ENCODE peak calls at places on chromosome 22, in ten cellular contexts. M is right lobe of liver, Q is heart right ventricle, T is type B pancreatic cell, V is fibroblast of pulmonary artery, X is Panc1, U is A549, W is heart left ventricle, G is endothelial cell of umbilical vein, L is astrocyte of the spinal cord. E is an unnamed sample.
A peak's percentile ranks its signal among the peaks of the same experiment; 100 is the strongest.

GRCh38 chr22:25564320-25564978 is at the start of gene GRK3:
- DNase-seq in V (peak; percentile 40), T (peak; percentile 76), M (peak; percentile 71), X (no peak), G (peak; percentile 37), U (peak; percentile 21), W (peak; percentile 81), Q (peak; percentile 74), L (peak; percentile 14), E (peak; percentile 86)

GRCh38 chr22:35399114-35399677 is 744 bp upstream of the MCM5 start:
- DNase-seq in X (no peak), Q (no peak), U (no peak), M (no peak), T (no peak), W (no peak), G (no peak), L (peak; percentile 1), V (no peak), E (no peak)

GRCh38 chr22:41203118-41203517 is 2.0 kb upstream of the L3MBTL2 start:
- DNase-seq in G (no peak), M (no peak), Q (no peak), X (no peak), U (no peak), W (no peak), L (no peak), V (no peak), T (no peak), E (no peak)

GRCh38 chr22:33648478-33648877 is 271.8 kb downstream of the LARGE1 start:
- DNase-seq in V (no peak), Q (peak; percentile 11), L (no peak), T (no peak), M (no peak), G (no peak), W (no peak), X (no peak), U (no peak), E (no peak)

GRCh38 chr22:40008726-40009125 is 14.0 kb downstream of the FAM83F start:
- DNase-seq in G (no peak), U (no peak), T (no peak), L (peak; percentile 27), X (no peak), V (no peak), Q (no peak), W (no peak), M (no peak), E (no peak)

GRCh38 chr22:43343262-43343988 is at the start of gene SCUBE1:
- DNase-seq in G (peak; percentile 31), Q (peak; percentile 19), T (peak; percentile 83), V (peak; percentile 20), U (peak; percentile 64), M (peak; percentile 66), L (no peak), X (no peak), W (peak; percentile 35), E (peak; percentile 86)

GRCh38 chr22:30781271-30781875 is 86.7 kb downstream of the OSBP2 start:
- DNase-seq in L (peak; percentile 36), G (no peak), X (no peak), W (no peak), U (no peak), Q (no peak), V (no peak), T (no peak), M (no peak), E (no peak)

GRCh38 chr22:28949788-28950187 is 66.4 kb downstream of the ZNRF3 start:
- DNase-seq in V (peak; percentile 51), G (no peak), X (no peak), M (no peak), L (peak; percentile 40), U (no peak), Q (no peak), W (no peak), T (no peak), E (no peak)

GRCh38 chr22:41367039-41367679 is 14.6 kb upstream of the TEF start:
- DNase-seq in T (peak; percentile 87), V (peak; percentile 98), U (peak; percentile 38), W (peak; percentile 98), M (peak; percentile 98), Q (peak; percentile 97), X (no peak), G (peak; percentile 96), L (peak; percentile 96), E (peak; percentile 42)

GRCh38 chr22:31866918-31867317 is 77.4 kb upstream of the YWHAH start:
- DNase-seq in U (no peak), L (no peak), M (no peak), G (no peak), V (no peak), T (no peak), Q (no peak), W (no peak), X (no peak), E (no peak)

GRCh38 chr22:49351761-49352221 is 475.9 kb downstream of the BRD1 start:
- DNase-seq in G (no peak), M (no peak), W (no peak), L (no peak), U (no peak), T (peak; percentile 62), Q (no peak), V (no peak), X (no peak), E (no peak)

GRCh38 chr22:28812491-28812890 is 12.1 kb upstream of the XBP1 start:
- DNase-seq in V (no peak), W (no peak), Q (no peak), G (no peak), U (no peak), L (no peak), M (no peak), X (no peak), T (no peak), E (no peak)

GRCh38 chr22:35540600-35541253 is at the start of gene RASD2:
- DNase-seq in U (peak; percentile 51), V (no peak), T (no peak), X (no peak), L (no peak), W (peak; percentile 50), Q (peak; percentile 43), M (no peak), G (no peak), E (peak; percentile 58)

GRCh38 chr22:31244044-31244942 is 32.2 kb downstream of the LIMK2 start:
- DNase-seq in T (no peak), U (peak; percentile 51), Q (no peak), V (peak; percentile 81), G (peak; percentile 82), L (peak; percentile 93), W (no peak), M (no peak), X (no peak), E (peak; percentile 65)

GRCh38 chr22:42820075-42820763 is 36.9 kb downstream of the ARFGAP3 start:
- DNase-seq in V (peak; percentile 79), L (peak; percentile 78), T (no peak), M (no peak), W (no peak), Q (no peak), G (peak; percentile 63), X (no peak), U (no peak), E (no peak)

GRCh38 chr22:44589831-44590230 is 91.8 kb upstream of the RTL6 start:
- DNase-seq in X (no peak), V (no peak), W (no peak), M (no peak), Q (no peak), T (no peak), G (no peak), U (no peak), L (no peak), E (no peak)

GRCh38 chr22:20777420-20778177 is 3.7 kb downstream of the SERPIND1 start:
- DNase-seq in X (no peak), T (no peak), Q (no peak), M (no peak), V (peak; percentile 95), L (peak; percentile 48), G (peak; percentile 67), U (peak; percentile 69), W (no peak), E (no peak)
- TF ChIP-seq CTCF in X (no peak), T (no peak), Q (no peak), M (peak; percentile 27), V (peak; percentile 14), L (no peak), G (no peak), U (peak; percentile 39), W (no peak), E (no peak)

DNA sequence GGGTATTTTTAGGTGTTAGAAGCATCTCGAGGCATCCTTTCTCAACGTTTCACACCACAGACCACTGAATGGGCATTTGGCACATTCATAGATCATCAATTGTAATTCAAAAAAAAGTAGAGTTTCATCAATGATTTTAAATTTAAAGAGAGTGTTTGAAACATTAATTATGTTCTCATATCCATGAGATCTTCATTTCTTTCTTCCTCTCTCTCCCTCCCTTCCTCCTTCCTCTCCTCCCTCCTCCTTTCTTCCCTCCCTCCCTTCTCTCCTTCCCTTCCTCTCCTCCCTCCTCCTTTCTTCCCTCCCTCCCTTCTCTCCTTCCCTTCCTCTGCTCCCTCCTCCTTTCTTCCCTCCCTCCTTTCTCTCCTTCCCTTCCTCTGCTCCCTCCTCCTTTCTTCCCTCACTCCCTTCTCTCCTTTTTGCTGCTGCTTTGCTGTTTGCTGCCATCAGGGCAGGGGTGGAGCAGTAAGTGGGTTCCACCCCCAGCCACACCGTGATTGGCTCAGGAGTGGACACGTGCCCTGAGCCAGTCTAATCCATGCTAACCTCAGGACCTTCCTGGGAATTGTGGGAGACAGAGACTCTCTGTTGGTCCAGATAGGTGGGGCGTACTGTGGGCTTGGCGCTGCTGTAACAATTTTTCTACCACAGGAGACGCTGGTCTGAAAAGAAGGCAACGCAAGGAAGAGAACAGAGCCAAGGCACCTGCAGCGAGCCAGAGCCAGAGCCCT is 33.8 kb upstream of the APOBEC3A start:
- DNase-seq in V (peak; percentile 69), U (peak; percentile 86), M (no peak), L (peak; percentile 88), T (no peak), X (peak; percentile 27), W (peak; percentile 82), G (peak; percentile 76), Q (peak; percentile 83), E (no peak)
- TF ChIP-seq CTCF in V (peak; percentile 31), U (no peak), M (no peak), L (peak; percentile 31), T (no peak), X (peak; percentile 30), W (peak; percentile 50), G (peak; percentile 31), Q (no peak), E (no peak)

GRCh38 chr22:23856721-23857605 is 712 bp upstream of the SLC2A11 start:
- DNase-seq in M (no peak), G (peak; percentile 31), W (peak; percentile 38), L (peak; percentile 24), V (peak; percentile 41), Q (peak; percentile 44), X (no peak), T (peak; percentile 75), U (peak; percentile 28), E (peak; percentile 61)
- TF ChIP-seq CTCF in M (no peak), G (no peak), W (no peak), L (no peak), V (peak; percentile 12), Q (no peak), X (no peak), T (peak; percentile 49), U (no peak), E (no peak)

DNA sequence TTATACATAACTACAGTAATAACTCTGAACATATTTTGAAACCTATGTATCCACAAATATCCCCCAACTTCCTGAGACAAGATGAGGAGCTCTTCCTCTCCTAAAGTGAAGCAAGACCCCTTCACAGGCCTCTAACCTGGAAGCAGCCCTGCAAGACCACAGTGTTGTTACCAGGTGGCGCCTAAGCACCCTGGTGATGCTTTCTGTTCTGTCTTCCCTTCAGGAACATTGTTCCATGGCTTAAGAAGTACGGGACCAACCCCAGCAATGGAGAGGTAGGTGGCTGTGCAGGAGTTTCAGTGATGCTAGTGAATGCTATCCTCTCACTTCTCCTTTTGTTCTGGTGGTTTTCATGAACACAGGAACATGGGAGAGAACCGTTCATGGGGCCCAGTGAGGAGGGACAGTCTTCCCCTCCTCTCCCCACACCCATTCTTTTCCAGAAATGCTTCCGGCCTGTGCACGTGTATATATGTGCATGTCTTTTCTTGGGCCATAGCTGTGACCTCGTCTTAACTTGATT is 6.4 kb downstream of the PPIL2 start:
- DNase-seq in U (no peak), T (no peak), X (no peak), L (no peak), W (no peak), V (no peak), G (no peak), M (no peak), Q (no peak), E (no peak)
- TF ChIP-seq CTCF in U (no peak), T (no peak), X (no peak), L (no peak), W (no peak), V (no peak), G (no peak), M (no peak), Q (no peak), E (no peak)